ENCODE peak calls at places on chromosome 12, in ten cellular contexts. K is A549, X is ovary, E is suprapubic skin, M is breast epithelium, C is spleen, Y is IMR-90, L is HCT116, W is right lobe of liver, J is adrenal gland. Z is an unnamed sample.

GRCh38 chr12:89183985-89184435 is 168.3 kb downstream of the DUSP6 start:
- DNase-seq in K (peak), X (no peak), E (peak), M (no peak), C (no peak), Y (peak), L (no peak), W (no peak), J (peak), Z (peak)

GRCh38 chr12:64733857-64734256 is 25.3 kb downstream of the GNS start:
- DNase-seq in K (peak), X (no peak), E (no peak), M (no peak), C (no peak), Y (no peak), L (peak), W (no peak), J (peak), Z (peak)

GRCh38 chr12:116161588-116161987 is 115.9 kb downstream of the MED13L start:
- DNase-seq in K (peak), X (no peak), E (no peak), M (no peak), C (no peak), Y (peak), L (no peak), W (no peak), J (no peak), Z (no peak)

GRCh38 chr12:102061096-102061555 is 665 bp downstream of the WASHC3 start:
- DNase-seq in K (no peak), X (no peak), E (no peak), M (no peak), C (no peak), Y (peak), L (no peak), W (no peak), J (no peak), Z (no peak)

GRCh38 chr12:47067176-47067575 is 12.2 kb upstream of the PCED1B start:
- DNase-seq in K (no peak), X (no peak), E (no peak), M (no peak), C (no peak), Y (no peak), L (no peak), W (no peak), J (no peak), Z (no peak)

GRCh38 chr12:3281588-3282150 is 204.5 kb downstream of the TSPAN9 start:
- DNase-seq in K (no peak), X (no peak), E (no peak), M (no peak), C (no peak), Y (no peak), L (no peak), W (no peak), J (peak), Z (no peak)

GRCh38 chr12:42222724-42223123 is 15.3 kb downstream of the YAF2 start:
- DNase-seq in K (no peak), X (no peak), E (no peak), M (no peak), C (no peak), Y (no peak), L (no peak), W (no peak), J (no peak), Z (no peak)

GRCh38 chr12:116980083-116980482 is 69.3 kb downstream of the FBXW8 start:
- DNase-seq in K (no peak), X (no peak), E (no peak), M (no peak), C (no peak), Y (no peak), L (no peak), W (no peak), J (no peak), Z (no peak)

GRCh38 chr12:68240975-68241374 is 12.4 kb downstream of the IL22 start:
- DNase-seq in K (no peak), X (peak), E (no peak), M (no peak), C (peak), Y (peak), L (no peak), W (no peak), J (no peak), Z (no peak)

GRCh38 chr12:6271281-6271680 is 39.2 kb upstream of the PLEKHG6 start:
- DNase-seq in K (no peak), X (no peak), E (no peak), M (no peak), C (peak), Y (no peak), L (no peak), W (no peak), J (no peak), Z (no peak)

GRCh38 chr12:117590386-117590785 is 229.0 kb upstream of the NOS1 start:
- DNase-seq in K (no peak), X (no peak), E (no peak), M (no peak), C (no peak), Y (no peak), L (no peak), W (no peak), J (no peak), Z (no peak)

GRCh38 chr12:92912672-92913071 is 16.4 kb downstream of the EEA1 start:
- DNase-seq in K (no peak), X (no peak), E (no peak), M (no peak), C (no peak), Y (no peak), L (no peak), W (no peak), J (no peak), Z (no peak)

GRCh38 chr12:22173154-22173553 is 127.1 kb downstream of the CMAS start:
- DNase-seq in K (no peak), X (no peak), E (no peak), M (no peak), C (no peak), Y (no peak), L (no peak), W (no peak), J (no peak), Z (no peak)

GRCh38 chr12:81274619-81275018 is 196.7 kb downstream of the ACSS3 start:
- DNase-seq in K (no peak), X (no peak), E (no peak), M (no peak), C (no peak), Y (no peak), L (no peak), W (no peak), J (no peak), Z (no peak)

GRCh38 chr12:26062566-26062965 is 62.3 kb downstream of the BHLHE41 start:
- DNase-seq in K (no peak), X (no peak), E (no peak), M (no peak), C (no peak), Y (peak), L (no peak), W (no peak), J (no peak), Z (no peak)

GRCh38 chr12:28611115-28611435 is 420.8 kb downstream of the CCDC91 start:
- DNase-seq in K (peak), X (no peak), E (no peak), M (no peak), C (no peak), Y (peak), L (peak), W (no peak), J (no peak), Z (no peak)

GRCh38 chr12:26523708-26524150 is 309.3 kb downstream of the ITPR2 start:
- DNase-seq in K (no peak), X (peak), E (peak), M (peak), C (peak), Y (peak), L (no peak), W (peak), J (peak), Z (peak)

GRCh38 chr12:122137681-122138080 is 36.3 kb downstream of the IL31 start:
- DNase-seq in K (no peak), X (no peak), E (no peak), M (no peak), C (no peak), Y (no peak), L (no peak), W (no peak), J (no peak), Z (no peak)

GRCh38 chr12:563899-564298 is 99.3 kb downstream of the NINJ2 start:
- DNase-seq in K (no peak), X (no peak), E (no peak), M (no peak), C (no peak), Y (no peak), L (no peak), W (no peak), J (no peak), Z (no peak)

GRCh38 chr12:130281157-130281799 is 56.4 kb upstream of the PIWIL1 start:
- DNase-seq in K (peak), X (peak), E (no peak), M (no peak), C (no peak), Y (no peak), L (no peak), W (no peak), J (no peak), Z (no peak)

GRCh38 chr12:130754234-130755001 is 38.3 kb upstream of the RIMBP2 start:
- DNase-seq in K (no peak), X (no peak), E (no peak), M (no peak), C (no peak), Y (no peak), L (no peak), W (no peak), J (no peak), Z (no peak)

GRCh38 chr12:7905071-7905470 is 30.9 kb downstream of the SLC2A3 start:
- DNase-seq in K (no peak), X (no peak), E (no peak), M (no peak), C (no peak), Y (no peak), L (no peak), W (no peak), J (no peak), Z (no peak)

GRCh38 chr12:4829161-4829792 is 80.4 kb upstream of the KCNA1 start:
- DNase-seq in K (no peak), X (no peak), E (no peak), M (no peak), C (no peak), Y (no peak), L (no peak), W (no peak), J (no peak), Z (no peak)
- H3K4me3 ChIP-seq in K (no peak), X (no peak), E (no peak), M (no peak), C (no peak), Y (no peak), L (no peak), W (no peak), J (no peak), Z (no peak)

GRCh38 chr12:53461059-53461458 is 9.2 kb downstream of the PCBP2 start:
- DNase-seq in K (no peak), X (no peak), E (no peak), M (no peak), C (no peak), Y (no peak), L (no peak), W (no peak), J (no peak), Z (no peak)
- TF ChIP-seq POLR2A in K (no peak), X (no peak), E (no peak), M (no peak), C (no peak), Y (no peak), L (no peak), W (no peak), J (no peak), Z (no peak)

GRCh38 chr12:109833307-109834189 is at the start of gene TRPV4:
- DNase-seq in K (no peak), X (no peak), E (no peak), M (no peak), C (no peak), Y (peak), L (no peak), W (no peak), J (no peak), Z (no peak)
- H3K4me3 ChIP-seq in K (no peak), X (no peak), E (peak), M (peak), C (peak), Y (peak), L (no peak), W (peak), J (no peak), Z (peak)

DNA sequence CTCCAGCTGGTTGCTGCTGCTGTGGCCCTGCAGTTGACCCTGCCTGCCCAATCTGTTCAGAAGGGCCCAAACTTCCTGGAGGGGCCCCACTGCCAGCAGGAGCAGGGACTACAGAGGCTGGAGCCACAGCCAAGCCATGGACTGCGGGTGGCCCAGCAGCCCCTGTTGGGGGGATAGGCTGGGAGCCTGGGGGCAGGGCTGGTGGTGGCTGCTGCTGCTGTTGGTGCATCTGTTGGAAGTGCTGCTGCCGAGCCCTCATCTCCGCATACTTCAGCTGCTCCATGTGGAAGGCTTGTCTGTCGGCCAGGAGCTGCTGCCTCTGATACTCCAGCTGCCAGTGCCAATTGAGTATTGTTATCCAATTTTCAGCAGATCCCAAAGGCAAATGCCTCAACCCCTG is 7.2 kb downstream of the MYL6 start:
- DNase-seq in K (no peak), X (no peak), E (no peak), M (no peak), C (no peak), Y (no peak), L (no peak), W (no peak), J (no peak), Z (peak)
- TF ChIP-seq POLR2A in K (no peak), X (no peak), E (no peak), M (no peak), C (no peak), Y (no peak), L (no peak), W (no peak), J (no peak), Z (no peak)